ENCODE peak calls at places on chromosome 2, in six cellular contexts. B is sigmoid colon, J is bronchial epithelial cell, A is brain microvascular endothelial cell, I is epithelial cell of esophagus, T is body of pancreas. E is an unnamed sample.

GRCh38 chr2:64632855-64633819 is 20.6 kb downstream of the SERTAD2 start:
- DNase-seq in T (no peak), J (peak), I (no peak), A (no peak), B (peak), E (no peak)

GRCh38 chr2:219219113-219219696 is 447 bp upstream of the ABCB6 start:
- DNase-seq in I (no peak), J (no peak), A (no peak), B (no peak), T (no peak), E (no peak)

GRCh38 chr2:109516445-109517117 is 97.2 kb downstream of the SEPTIN10 start:
- DNase-seq in A (peak), J (peak), I (peak), B (no peak), T (no peak), E (no peak)

GRCh38 chr2:231614559-231615057 is 21.9 kb downstream of the TEX44 start:
- DNase-seq in J (no peak), I (no peak), A (no peak), B (no peak), T (no peak), E (no peak)

GRCh38 chr2:120323214-120323613 is 22.7 kb upstream of the INHBB start:
- DNase-seq in A (no peak), T (peak), I (no peak), B (peak), J (no peak), E (no peak)

GRCh38 chr2:2188344-2189111 is 142.5 kb downstream of the MYT1L start:
- DNase-seq in T (no peak), A (no peak), B (no peak), J (no peak), I (no peak), E (no peak)

GRCh38 chr2:5453224-5453623 is 239.0 kb upstream of the SOX11 start:
- DNase-seq in A (no peak), I (no peak), T (no peak), J (no peak), B (no peak), E (no peak)

GRCh38 chr2:95300391-95300938 is 3.3 kb downstream of the KCNIP3 start:
- DNase-seq in T (peak), I (peak), B (no peak), A (no peak), J (no peak), E (no peak)

GRCh38 chr2:54457326-54458023 is 1.3 kb downstream of the SPTBN1 start:
- DNase-seq in J (no peak), A (no peak), I (peak), B (peak), T (peak), E (peak)
- TF ChIP-seq CTCF in J (no peak), A (peak), I (no peak), B (no peak), T (no peak), E (no peak)

GRCh38 chr2:42809876-42810125 is 17.4 kb upstream of the HAAO start:
- DNase-seq in I (peak), B (peak), T (peak), A (peak), J (no peak), E (peak)

GRCh38 chr2:42810126-42810970 is 18.0 kb upstream of the HAAO start:
- DNase-seq in B (peak), I (peak), A (peak), T (peak), J (peak), E (peak)

GRCh38 chr2:42810971-42811865 is 18.8 kb upstream of the HAAO start:
- DNase-seq in J (no peak), T (peak), I (no peak), A (peak), B (peak), E (peak)

GRCh38 chr2:42808301-42808700 is 15.9 kb upstream of the HAAO start:
- DNase-seq in B (no peak), I (no peak), A (no peak), T (no peak), J (no peak), E (no peak)

GRCh38 chr2:42809131-42809875 is 16.9 kb upstream of the HAAO start:
- DNase-seq in B (peak), I (no peak), J (peak), A (no peak), T (peak), E (no peak)
- TF ChIP-seq CTCF in B (no peak), I (peak), J (peak), A (peak), T (no peak), E (peak)

GRCh38 chr2:106193491-106193976 is 567 bp downstream of the UXS1 start:
- DNase-seq in I (peak), T (peak), J (no peak), B (no peak), A (no peak), E (no peak)
- TF ChIP-seq CTCF in I (no peak), T (no peak), J (no peak), B (no peak), A (no peak), E (no peak)

GRCh38 chr2:20653695-20654306 is 2.9 kb upstream of the HS1BP3 start:
- DNase-seq in B (no peak), I (no peak), T (no peak), J (no peak), A (no peak), E (no peak)
- TF ChIP-seq CTCF in B (no peak), I (no peak), T (no peak), J (no peak), A (no peak), E (no peak)

GRCh38 chr2:85017436-85018048 is 46.6 kb downstream of the KCMF1 start:
- DNase-seq in I (no peak), J (peak), T (no peak), A (no peak), B (no peak), E (no peak)
- TF ChIP-seq CTCF in I (peak), J (no peak), T (no peak), A (peak), B (peak), E (peak)